ENCODE peak calls at places on chromosomes 16 and 17, in six cellular contexts. N is fibroblast of lung; W is left lung; H is effector memory CD4-positive, alpha-beta T cell; Q is K562; V is PC-9. M is an unnamed sample. For H3K36me3 and H3K4me1, the result is how much of the 10 kb centered on the place peaks cover.

GRCh38 chr17:40304464-40304863 is 4.5 kb upstream of the RARA start:
- DNase-seq in W (no peak), N (peak), H (no peak), V (no peak), Q (no peak), M (peak)

GRCh38 chr17:3511841-3512511 is 36.2 kb downstream of the ASPA start:
- DNase-seq in W (no peak), V (no peak), H (no peak), N (no peak), Q (no peak), M (no peak)

GRCh38 chr16:87829123-87829980 is 40.0 kb downstream of the SLC7A5 start:
- DNase-seq in H (no peak), Q (no peak), N (no peak), V (no peak), W (peak), M (no peak)

GRCh38 chr16:30741461-30741914 is 6.7 kb upstream of the PHKG2 start:
- DNase-seq in Q (no peak), H (no peak), V (peak), W (no peak), N (peak), M (peak)

GRCh38 chr17:1673041-1673790 is 11.5 kb downstream of the PRPF8 start:
- DNase-seq in N (no peak), H (peak), Q (no peak), W (peak), V (peak), M (no peak)

GRCh38 chr16:49833055-49833454 is 22.9 kb downstream of the ZNF423 start:
- DNase-seq in N (no peak), H (no peak), Q (no peak), W (no peak), V (no peak), M (no peak)

GRCh38 chr17:28623696-28624095 is 9.7 kb upstream of the RSKR start:
- DNase-seq in W (no peak), V (no peak), Q (no peak), H (no peak), N (no peak), M (no peak)

GRCh38 chr16:86477642-86478041 is 32.7 kb upstream of the FOXF1 start:
- DNase-seq in W (no peak), H (no peak), N (peak), V (no peak), Q (no peak), M (no peak)

GRCh38 chr16:57260294-57260929 is 15.4 kb downstream of the ARL2BP start:
- DNase-seq in W (no peak), N (peak), Q (peak), V (peak), H (no peak), M (peak)

GRCh38 chr16:78737630-78738029 is 638.2 kb downstream of the WWOX start:
- DNase-seq in N (no peak), W (no peak), Q (no peak), V (no peak), H (no peak), M (no peak)

GRCh38 chr17:48155889-48156670 is 48.5 kb downstream of the SNX11 start:
- DNase-seq in H (no peak), V (no peak), N (no peak), Q (no peak), W (no peak), M (no peak)

GRCh38 chr17:79217473-79218135 is 143.0 kb downstream of the ENGASE start:
- DNase-seq in N (no peak), H (no peak), W (peak), V (no peak), Q (no peak), M (no peak)

GRCh38 chr17:80877095-80877828 is 114.4 kb upstream of the CHMP6 start:
- DNase-seq in N (no peak), W (peak), V (no peak), Q (no peak), H (no peak), M (no peak)

DNA sequence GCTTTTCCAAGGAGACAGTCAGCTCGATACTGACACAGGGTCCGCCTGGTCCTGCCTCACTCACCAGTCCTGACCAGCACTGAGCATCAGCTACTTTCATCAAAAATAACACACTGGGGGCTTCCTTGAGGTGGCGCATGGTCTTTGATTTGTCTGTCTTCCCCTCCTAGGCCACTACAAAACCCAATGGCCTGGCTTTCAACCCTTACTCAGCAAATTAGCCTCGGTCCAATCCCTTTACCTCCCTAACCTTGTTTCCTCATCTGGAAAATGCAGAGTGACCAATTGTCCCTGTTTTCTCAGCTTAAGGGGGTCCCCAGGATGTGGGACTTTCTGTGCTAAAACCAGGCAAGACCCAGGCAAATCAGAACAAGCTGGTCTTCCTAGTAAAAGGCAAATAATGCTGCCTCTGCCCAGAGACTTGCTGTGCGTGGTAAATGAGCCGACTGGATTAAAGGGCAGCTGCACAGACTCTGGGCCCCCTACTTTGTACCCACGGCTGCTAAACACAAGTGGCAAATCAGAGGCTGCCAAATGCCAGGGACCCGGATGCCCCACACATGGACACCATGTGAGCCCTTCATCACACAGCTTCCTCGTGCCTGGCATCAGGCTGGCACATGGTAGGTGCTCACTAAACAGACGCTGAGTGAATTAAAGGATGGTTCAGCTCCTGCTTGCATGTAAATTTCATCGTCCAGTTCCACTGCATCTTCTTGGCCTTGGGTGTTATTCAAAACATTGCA is 31.2 kb upstream of the CMIP start:
- DNase-seq in V (no peak), W (no peak), H (no peak), N (no peak), Q (no peak), M (no peak)
- H3K27ac ChIP-seq in V (no peak), W (no peak), H (no peak), N (no peak), Q (no peak), M (no peak)

GRCh38 chr16:24819462-24820040 is 26.2 kb upstream of the SLC5A11 start:
- DNase-seq in V (no peak), N (no peak), W (no peak), H (no peak), Q (no peak), M (no peak)

GRCh38 chr16:24821129-24821528 is 24.6 kb upstream of the SLC5A11 start:
- DNase-seq in W (no peak), H (no peak), N (no peak), V (no peak), Q (no peak), M (no peak)

GRCh38 chr16:24822974-24823373 is 22.8 kb upstream of the SLC5A11 start:
- DNase-seq in N (no peak), V (no peak), H (no peak), W (no peak), Q (no peak), M (no peak)

GRCh38 chr16:24820522-24820921 is 25.2 kb upstream of the SLC5A11 start:
- DNase-seq in N (no peak), W (no peak), Q (no peak), H (no peak), V (no peak), M (no peak)

GRCh38 chr16:24822542-24822941 is 23.2 kb upstream of the SLC5A11 start:
- DNase-seq in H (no peak), W (no peak), Q (no peak), N (no peak), V (no peak), M (no peak)
- H3K36me3 ChIP-seq in H (half or more), W (under half), Q (half or more), N (under half), V (under half), M (half or more)

DNA sequence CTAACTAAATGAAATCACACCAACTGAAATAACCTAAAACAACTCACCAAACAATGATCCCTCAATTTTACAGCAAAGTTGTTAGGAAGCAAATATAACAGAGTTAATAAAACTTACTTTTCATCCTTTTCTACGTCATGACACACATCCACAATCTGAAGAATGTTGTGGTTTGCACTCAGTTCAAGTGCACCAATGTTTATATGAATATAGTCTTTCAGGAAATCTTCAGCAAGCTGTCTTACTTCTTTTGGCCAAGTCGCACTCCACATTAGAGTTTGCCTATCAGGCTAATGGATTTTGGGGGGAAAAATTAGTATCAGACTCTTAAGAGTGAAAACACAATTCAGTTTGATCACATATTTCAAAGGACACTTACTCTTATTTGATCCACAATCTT is 3.3 kb downstream of the DDX5 start:
- DNase-seq in H (no peak), N (peak), W (no peak), Q (no peak), V (no peak), M (no peak)
- H3K4me1 ChIP-seq in H (under half), N (under half), W (half or more), Q (under half), V (under half), M (under half)

GRCh38 chr17:18938692-18939023 is 13.3 kb upstream of the SLC5A10 start:
- DNase-seq in H (no peak), N (no peak), V (no peak), Q (no peak), W (no peak), M (no peak)

GRCh38 chr17:18933102-18934058 is 18.6 kb upstream of the SLC5A10 start:
- DNase-seq in H (no peak), N (no peak), Q (no peak), W (no peak), V (no peak), M (no peak)

GRCh38 chr17:18932360-18933055 is 19.5 kb upstream of the SLC5A10 start:
- DNase-seq in N (no peak), Q (no peak), V (no peak), H (no peak), W (no peak), M (no peak)

GRCh38 chr17:18937981-18938691 is 13.8 kb upstream of the SLC5A10 start:
- DNase-seq in V (peak), N (no peak), W (no peak), Q (no peak), H (no peak), M (no peak)
- H3K27ac ChIP-seq in V (no peak), N (no peak), W (no peak), Q (no peak), H (no peak), M (no peak)

GRCh38 chr16:11556945-11557720 is 29.6 kb downstream of the LITAF start:
- DNase-seq in N (no peak), W (no peak), H (no peak), Q (no peak), V (no peak), M (no peak)

GRCh38 chr16:11556214-11556819 is 30.4 kb downstream of the LITAF start:
- DNase-seq in Q (no peak), W (no peak), V (no peak), N (no peak), H (no peak), M (no peak)

GRCh38 chr16:11561440-11561797 is 25.3 kb downstream of the LITAF start:
- DNase-seq in H (no peak), V (no peak), N (no peak), W (no peak), Q (no peak), M (no peak)

GRCh38 chr16:11560701-11561439 is 25.8 kb downstream of the LITAF start:
- DNase-seq in Q (no peak), H (peak), W (no peak), V (no peak), N (no peak), M (no peak)

GRCh38 chr16:11557811-11558210 is 28.9 kb downstream of the LITAF start:
- DNase-seq in W (no peak), H (no peak), V (no peak), Q (no peak), N (no peak), M (no peak)
- H3K36me3 ChIP-seq in W (under half), H (under half), V (under half), Q (under half), N (under half), M (half or more)

M was measured in SJSA1.